ENCODE peak calls at places on chromosomes 5 and 9, in seven cellular contexts. N is HCT116, I is K562, D is H1, V is SK-N-SH, X is HepG2, E is GM12878. B is an unnamed sample.
A peak's percentile ranks its signal among the peaks of the same experiment; 100 is the strongest.

GRCh38 chr5:125612356-125613149 is 810.7 kb upstream of the GRAMD2B start:
- DNase-seq in V (no peak), D (no peak), N (no peak), I (no peak), E (no peak), X (no peak), B (no peak)

GRCh38 chr5:109005611-109006010 is 257.9 kb downstream of the FER start:
- DNase-seq in I (no peak), D (no peak), X (no peak), V (no peak), N (no peak), E (no peak), B (no peak)

GRCh38 chr5:11946317-11946716 is 42.1 kb upstream of the CTNND2 start:
- DNase-seq in V (no peak), E (no peak), N (no peak), X (no peak), I (no peak), D (no peak), B (no peak)

GRCh38 chr5:128644863-128645262 is 106.8 kb upstream of the FBN2 start:
- DNase-seq in D (no peak), E (no peak), X (no peak), I (no peak), V (no peak), N (no peak), B (no peak)

GRCh38 chr5:124669956-124670671 is 76.3 kb downstream of the ZNF608 start:
- DNase-seq in X (no peak), N (no peak), D (no peak), E (no peak), I (no peak), V (no peak), B (no peak)

GRCh38 chr9:87849144-87849741 is 33.4 kb upstream of the SPATA31E1 start:
- DNase-seq in E (no peak), I (no peak), V (no peak), X (no peak), N (no peak), D (no peak), B (no peak)

GRCh38 chr9:130361873-130362362 is 82.8 kb upstream of the ASS1 start:
- DNase-seq in I (no peak), E (no peak), N (no peak), X (no peak), V (no peak), D (no peak), B (no peak)

GRCh38 chr5:127187711-127188110 is 102.9 kb upstream of the MEGF10 start:
- DNase-seq in D (no peak), I (no peak), E (no peak), N (no peak), V (peak; percentile 11), X (no peak), B (no peak)

GRCh38 chr5:129063483-129064136 is 30.9 kb upstream of the ISOC1 start:
- DNase-seq in I (no peak), X (no peak), E (no peak), V (peak; percentile 54), N (no peak), D (no peak), B (no peak)

GRCh38 chr5:174615986-174616500 is 108.3 kb upstream of the MSX2 start:
- DNase-seq in D (no peak), I (no peak), V (peak; percentile 42), E (no peak), N (no peak), X (no peak), B (no peak)

GRCh38 chr5:14787801-14788579 is 83.6 kb downstream of the ANKH start:
- DNase-seq in X (no peak), I (no peak), D (no peak), N (no peak), V (no peak), E (no peak), B (no peak)

GRCh38 chr9:124180557-124180956 is 77.2 kb upstream of the NEK6 start:
- DNase-seq in V (peak; percentile 52), D (no peak), E (no peak), N (no peak), I (no peak), X (no peak), B (no peak)

GRCh38 chr9:91837982-91838731 is 111.9 kb downstream of the ROR2 start:
- DNase-seq in I (no peak), V (no peak), D (no peak), E (no peak), N (peak; percentile 63), X (no peak), B (no peak)

GRCh38 chr5:80865547-80865946 is 94.6 kb upstream of the RASGRF2 start:
- DNase-seq in D (no peak), E (no peak), I (no peak), X (no peak), V (no peak), N (no peak), B (no peak)

GRCh38 chr5:128537306-128537998 is 593 bp downstream of the FBN2 start:
- DNase-seq in E (no peak), I (no peak), N (no peak), V (peak; percentile 14), D (no peak), X (no peak), B (no peak)

GRCh38 chr5:122942164-122942914 is 94.2 kb downstream of the PPIC start:
- DNase-seq in E (no peak), I (no peak), N (no peak), V (no peak), X (no peak), D (no peak), B (no peak)

GRCh38 chr9:96243798-96244197 is 58.2 kb downstream of the HSD17B3 start:
- DNase-seq in X (no peak), I (no peak), D (no peak), V (no peak), E (no peak), N (no peak), B (no peak)

GRCh38 chr9:4771788-4772187 is 21.0 kb upstream of the RCL1 start:
- DNase-seq in I (no peak), X (no peak), N (no peak), D (no peak), V (no peak), E (no peak), B (no peak)

GRCh38 chr9:18437315-18438200 is 36.4 kb upstream of the ADAMTSL1 start:
- DNase-seq in X (peak; percentile 9), I (no peak), D (no peak), N (no peak), E (no peak), V (peak; percentile 53), B (no peak)

GRCh38 chr5:82164957-82165698 is 113.0 kb downstream of the RPS23 start:
- DNase-seq in N (no peak), D (no peak), I (no peak), V (no peak), E (no peak), X (no peak), B (no peak)

GRCh38 chr5:179731791-179732411 is 721 bp upstream of the MAML1 start:
- DNase-seq in N (no peak), X (peak; percentile 59), D (no peak), V (no peak), I (no peak), E (peak; percentile 43), B (no peak)

GRCh38 chr9:115008536-115008935 is 78.1 kb upstream of the TNFSF8 start:
- DNase-seq in D (no peak), E (no peak), N (no peak), I (no peak), V (no peak), X (no peak), B (peak; percentile 39)

GRCh38 chr5:156505101-156505500 is 178.1 kb downstream of the SGCD start:
- DNase-seq in V (no peak), I (no peak), N (no peak), D (no peak), E (no peak), X (no peak), B (no peak)

GRCh38 chr5:142694092-142694856 is 8.4 kb upstream of the FGF1 start:
- DNase-seq in E (no peak), D (no peak), V (no peak), N (no peak), X (no peak), I (no peak), B (no peak)
- TF ChIP-seq YY1 in E (no peak), D (no peak), V (no peak), N (no peak), X (no peak), I (no peak), B (no peak)

DNA sequence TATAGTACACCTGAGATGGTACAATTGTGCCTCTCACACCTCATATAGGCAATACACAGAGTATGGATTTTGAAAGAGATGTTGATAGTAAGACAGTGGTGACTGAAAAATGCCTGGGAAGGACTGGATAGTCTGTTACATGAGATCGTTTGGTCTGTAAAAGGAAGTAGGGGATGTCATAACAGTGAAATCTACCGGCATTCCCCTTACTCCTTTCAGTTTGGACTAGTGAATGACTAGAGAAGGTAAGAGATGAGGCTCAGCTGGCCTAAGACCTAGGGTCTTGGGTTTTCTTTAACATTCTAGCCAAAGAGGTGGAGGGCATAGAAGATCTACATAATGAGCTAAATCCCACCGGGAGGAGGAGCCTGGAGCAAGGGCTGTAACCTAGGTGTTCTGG is 8.1 kb downstream of the TAL2 start:
- DNase-seq in E (no peak), N (no peak), I (no peak), V (no peak), D (no peak), X (no peak), B (no peak)
- TF ChIP-seq YY1 in E (no peak), N (no peak), I (no peak), V (no peak), D (no peak), X (no peak), B (no peak)

GRCh38 chr5:44779167-44779566 is 29.6 kb upstream of the MRPS30 start:
- DNase-seq in E (no peak), I (no peak), X (no peak), V (no peak), N (no peak), D (no peak), B (no peak)

GRCh38 chr5:44770936-44771717 is 37.6 kb upstream of the MRPS30 start:
- DNase-seq in V (peak; percentile 0), X (no peak), D (no peak), I (no peak), N (no peak), E (no peak), B (no peak)

GRCh38 chr5:44774279-44774880 is 34.4 kb upstream of the MRPS30 start:
- DNase-seq in I (peak; percentile 29), X (peak; percentile 34), E (no peak), V (peak; percentile 20), N (peak; percentile 38), D (no peak), B (no peak)
- TF ChIP-seq YY1 in I (no peak), X (no peak), E (no peak), V (no peak), N (no peak), D (no peak), B (no peak)

GRCh38 chr9:8332871-8333270 is 533.3 kb upstream of the DMAC1 start:
- DNase-seq in E (no peak), D (no peak), V (no peak), X (no peak), N (no peak), I (no peak), B (no peak)

GRCh38 chr9:8337834-8338233 is 538.3 kb upstream of the DMAC1 start:
- DNase-seq in E (no peak), X (no peak), N (no peak), V (no peak), D (no peak), I (no peak), B (no peak)

GRCh38 chr9:8338742-8339425 is 539.3 kb upstream of the DMAC1 start:
- DNase-seq in I (no peak), N (no peak), V (no peak), E (no peak), D (no peak), X (no peak), B (no peak)

GRCh38 chr9:8332296-8332695 is 532.7 kb upstream of the DMAC1 start:
- DNase-seq in D (no peak), V (no peak), N (no peak), X (no peak), I (no peak), E (no peak), B (no peak)

GRCh38 chr9:8338249-8338721 is 538.7 kb upstream of the DMAC1 start:
- DNase-seq in I (no peak), E (no peak), D (no peak), V (no peak), X (no peak), N (no peak), B (no peak)
- TF ChIP-seq YY1 in I (no peak), E (no peak), D (no peak), V (no peak), X (no peak), N (no peak), B (no peak)